ENCODE peak calls at places on chromosome 6, in ten cellular contexts. P, S, Y, W, E, G, C, Z, N and H are unnamed samples.

GRCh38 chr6:85865665-85866372 is 223.1 kb upstream of the SYNCRIP start:
- DNase-seq in Z (no peak), C (peak; percentile 56), N (peak; percentile 71), E (peak; percentile 83), G (peak; percentile 67), W (no peak), P (peak; percentile 77), S (peak; percentile 82), Y (no peak), H (peak; percentile 61)

GRCh38 chr6:36976005-36976261 is 10.1 kb downstream of the MTCH1 start:
- DNase-seq in G (no peak), S (no peak), Z (no peak), W (no peak), P (no peak), E (no peak), C (no peak), Y (no peak), N (no peak), H (no peak)

GRCh38 chr6:147166360-147166944 is 37.8 kb upstream of the STXBP5 start:
- DNase-seq in W (no peak), G (no peak), C (no peak), S (peak; percentile 58), Y (no peak), Z (no peak), P (peak; percentile 41), N (no peak), E (no peak), H (no peak)

GRCh38 chr6:2109796-2110195 is 135.6 kb downstream of the GMDS start:
- DNase-seq in Z (no peak), G (no peak), E (no peak), P (peak; percentile 22), N (no peak), S (no peak), C (no peak), W (no peak), Y (no peak), H (no peak)

GRCh38 chr6:159433550-159433949 is 259.5 kb downstream of the SOD2 start:
- DNase-seq in N (no peak), E (no peak), Y (no peak), C (no peak), W (no peak), G (no peak), Z (no peak), P (no peak), S (no peak), H (no peak)

GRCh38 chr6:2931970-2932748 is 29.1 kb upstream of the SERPINB9 start:
- DNase-seq in Z (peak; percentile 56), N (peak; percentile 72), E (peak; percentile 73), C (peak; percentile 53), Y (peak; percentile 83), W (peak; percentile 89), P (peak; percentile 79), G (peak; percentile 62), S (peak; percentile 73), H (no peak)

GRCh38 chr6:47252636-47253035 is 57.1 kb downstream of the TNFRSF21 start:
- DNase-seq in Y (no peak), S (no peak), N (no peak), P (no peak), W (no peak), C (no peak), Z (no peak), E (no peak), G (no peak), H (no peak)

GRCh38 chr6:31701666-31702420 is 1.3 kb downstream of the ABHD16A start:
- DNase-seq in Z (no peak), W (peak; percentile 91), E (peak; percentile 56), G (no peak), N (no peak), C (peak; percentile 19), Y (peak; percentile 56), S (peak; percentile 32), P (peak; percentile 53), H (no peak)

GRCh38 chr6:131950767-131951575 is at the start of gene CCN2:
- DNase-seq in P (peak; percentile 100), Z (no peak), E (peak; percentile 94), N (peak; percentile 99), W (peak; percentile 85), S (peak; percentile 99), G (peak; percentile 98), C (peak; percentile 100), Y (peak; percentile 85), H (peak; percentile 97)

GRCh38 chr6:5968817-5969726 is 37.7 kb downstream of the NRN1 start:
- DNase-seq in Y (peak; percentile 52), P (no peak), W (peak; percentile 69), E (peak; percentile 82), Z (no peak), S (no peak), C (peak; percentile 67), G (no peak), N (peak; percentile 83), H (peak; percentile 14)

GRCh38 chr6:167826230-167827061 is at the start of gene AFDN:
- DNase-seq in C (peak; percentile 40), P (peak; percentile 56), N (peak; percentile 13), E (peak; percentile 90), W (peak; percentile 89), Z (peak; percentile 65), G (no peak), Y (peak; percentile 79), S (peak; percentile 66), H (no peak)

GRCh38 chr6:72813807-72814596 is 192.1 kb downstream of the KCNQ5 start:
- DNase-seq in C (no peak), Y (no peak), Z (no peak), N (no peak), W (peak; percentile 67), G (no peak), E (no peak), S (no peak), P (no peak), H (no peak)

GRCh38 chr6:71886184-71887005 is at the start of gene RIMS1:
- DNase-seq in C (peak; percentile 33), W (peak; percentile 39), E (peak; percentile 57), G (no peak), S (peak; percentile 26), P (peak; percentile 8), Y (no peak), N (no peak), Z (no peak), H (no peak)

GRCh38 chr6:124069230-124069815 is 265.7 kb downstream of the NKAIN2 start:
- DNase-seq in N (no peak), S (no peak), W (no peak), Y (no peak), G (no peak), P (no peak), Z (no peak), E (no peak), C (no peak), H (no peak)

GRCh38 chr6:154503576-154504501 is 6.6 kb downstream of the CNKSR3 start:
- DNase-seq in Z (no peak), N (no peak), C (peak; percentile 55), E (peak; percentile 81), P (no peak), Y (no peak), W (no peak), S (no peak), G (no peak), H (no peak)

GRCh38 chr6:9496837-9497236 is 918.0 kb downstream of the TFAP2A start:
- DNase-seq in W (no peak), S (no peak), Y (no peak), P (no peak), C (no peak), E (peak; percentile 60), G (no peak), N (no peak), Z (no peak), H (no peak)

GRCh38 chr6:5682530-5682929 is 324.2 kb downstream of the NRN1 start:
- DNase-seq in Z (no peak), S (no peak), C (no peak), Y (no peak), E (no peak), P (no peak), N (no peak), G (no peak), W (no peak), H (no peak)

GRCh38 chr6:111823831-111824607 is 49.2 kb downstream of the FYN start:
- DNase-seq in G (no peak), S (peak; percentile 82), C (peak; percentile 62), P (peak; percentile 93), Z (no peak), N (peak; percentile 55), Y (no peak), W (no peak), E (peak; percentile 77), H (no peak)

GRCh38 chr6:37818536-37819176 is 871 bp upstream of the ZFAND3 start:
- DNase-seq in G (peak; percentile 95), Y (peak; percentile 97), E (peak; percentile 95), W (peak; percentile 98), C (peak; percentile 94), Z (peak; percentile 86), S (peak; percentile 97), N (peak; percentile 90), P (peak; percentile 97), H (peak; percentile 76)

GRCh38 chr6:113742342-113742741 is 114.8 kb upstream of the MARCKS start:
- DNase-seq in N (no peak), G (no peak), S (peak; percentile 49), Y (no peak), C (no peak), P (no peak), Z (no peak), W (no peak), E (no peak), H (no peak)

GRCh38 chr6:42230320-42231034 is 12.8 kb upstream of the MRPS10 start:
- DNase-seq in G (no peak), P (peak; percentile 57), W (no peak), S (no peak), E (peak; percentile 32), N (peak; percentile 53), Z (no peak), Y (no peak), C (no peak), H (no peak)

GRCh38 chr6:128882560-128882959 is 378 bp upstream of the LAMA2 start:
- DNase-seq in N (no peak), S (no peak), Y (no peak), W (no peak), G (no peak), Z (no peak), E (peak; percentile 51), P (peak; percentile 33), C (peak; percentile 17), H (no peak)

GRCh38 chr6:160919713-160920112 is 71.9 kb upstream of the MAP3K4 start:
- DNase-seq in E (peak; percentile 93), Z (no peak), P (peak; percentile 91), S (peak; percentile 84), G (peak; percentile 59), N (peak; percentile 67), C (peak; percentile 93), Y (no peak), W (no peak), H (peak; percentile 35)

GRCh38 chr6:163958646-163959045 is 544.1 kb downstream of the QKI start:
- DNase-seq in Z (no peak), W (no peak), C (peak; percentile 30), S (peak; percentile 11), G (no peak), Y (no peak), N (peak; percentile 60), E (peak; percentile 19), P (peak; percentile 59), H (peak; percentile 52)

GRCh38 chr6:118594877-118595276 is 46.8 kb downstream of the PLN start:
- DNase-seq in Z (no peak), N (no peak), S (no peak), W (no peak), C (no peak), E (no peak), Y (no peak), P (no peak), G (no peak), H (no peak)

GRCh38 chr6:119148102-119148824 is 69.8 kb upstream of the FAM184A start:
- DNase-seq in Y (peak; percentile 27), W (no peak), C (peak; percentile 83), N (peak; percentile 76), P (peak; percentile 91), S (peak; percentile 88), E (peak; percentile 91), Z (no peak), G (peak; percentile 68), H (peak; percentile 43)

GRCh38 chr6:2891768-2892170 is 11.3 kb downstream of the SERPINB9 start:
- DNase-seq in W (no peak), Z (peak; percentile 68), G (no peak), P (no peak), S (no peak), Y (no peak), C (no peak), N (no peak), E (no peak), H (no peak)

GRCh38 chr6:81263531-81264168 is 488.8 kb downstream of the TENT5A start:
- DNase-seq in S (no peak), N (no peak), C (no peak), P (no peak), E (no peak), Z (no peak), W (no peak), G (no peak), Y (no peak), H (no peak)